ENCODE peak calls at places on chromosomes 12 and 14, in six cellular contexts. One of them, this sample, is unnamed.

GRCh38 chr12:57410534-57410933 is 20.3 kb downstream of the R3HDM2 start:
- DNase-seq in esophagus squamous epithelium: no peak
- DNase-seq in NCI-H226: no peak
- DNase-seq in NCI-H345: no peak
- DNase-seq in GM23338: no peak
- DNase-seq in H54: no peak
- DNase-seq in this sample: peak

GRCh38 chr12:102903318-102904007 is 13.6 kb downstream of the PAH start:
- DNase-seq in esophagus squamous epithelium: no peak
- DNase-seq in NCI-H226: no peak
- DNase-seq in NCI-H345: no peak
- DNase-seq in GM23338: no peak
- DNase-seq in H54: no peak
- DNase-seq in this sample: no peak

GRCh38 chr14:56112781-56113180 is 5.4 kb upstream of the PELI2 start:
- DNase-seq in esophagus squamous epithelium: no peak
- DNase-seq in NCI-H226: no peak
- DNase-seq in NCI-H345: no peak
- DNase-seq in GM23338: no peak
- DNase-seq in H54: no peak
- DNase-seq in this sample: no peak

GRCh38 chr12:132354982-132355680 is 25.7 kb upstream of the GALNT9 start:
- DNase-seq in esophagus squamous epithelium: no peak
- DNase-seq in NCI-H226: no peak
- DNase-seq in NCI-H345: no peak
- DNase-seq in GM23338: no peak
- DNase-seq in H54: no peak
- DNase-seq in this sample: no peak

GRCh38 chr14:60506985-60507829 is 1.7 kb upstream of the SIX6 start:
- DNase-seq in esophagus squamous epithelium: no peak
- DNase-seq in NCI-H226: no peak
- DNase-seq in NCI-H345: no peak
- DNase-seq in GM23338: peak
- DNase-seq in H54: no peak
- DNase-seq in this sample: no peak

GRCh38 chr12:39393890-39394289 is 49.0 kb downstream of the KIF21A start:
- DNase-seq in esophagus squamous epithelium: no peak
- DNase-seq in NCI-H226: no peak
- DNase-seq in NCI-H345: no peak
- DNase-seq in GM23338: peak
- DNase-seq in H54: no peak
- DNase-seq in this sample: no peak

GRCh38 chr14:90547968-90548367 is 151.1 kb downstream of the CALM1 start:
- DNase-seq in esophagus squamous epithelium: no peak
- DNase-seq in NCI-H226: no peak
- DNase-seq in NCI-H345: peak
- DNase-seq in GM23338: no peak
- DNase-seq in H54: no peak
- DNase-seq in this sample: no peak

GRCh38 chr12:32437095-32437515 is 37.7 kb downstream of the FGD4 start:
- DNase-seq in esophagus squamous epithelium: no peak
- DNase-seq in NCI-H226: peak
- DNase-seq in NCI-H345: no peak
- DNase-seq in GM23338: no peak
- DNase-seq in H54: peak
- DNase-seq in this sample: peak

GRCh38 chr14:31829256-31829923 is 247.7 kb upstream of the ARHGAP5 start:
- DNase-seq in esophagus squamous epithelium: no peak
- DNase-seq in NCI-H226: peak
- DNase-seq in NCI-H345: no peak
- DNase-seq in GM23338: peak
- DNase-seq in H54: no peak
- DNase-seq in this sample: no peak

GRCh38 chr12:75260316-75260715 is 50.7 kb upstream of the KCNC2 start:
- DNase-seq in esophagus squamous epithelium: no peak
- DNase-seq in NCI-H226: no peak
- DNase-seq in NCI-H345: no peak
- DNase-seq in GM23338: no peak
- DNase-seq in H54: no peak
- DNase-seq in this sample: no peak

GRCh38 chr12:102484017-102484731 is 3.8 kb upstream of the IGF1 start:
- DNase-seq in esophagus squamous epithelium: no peak
- DNase-seq in NCI-H226: peak
- DNase-seq in NCI-H345: peak
- DNase-seq in GM23338: peak
- DNase-seq in H54: peak
- DNase-seq in this sample: no peak

GRCh38 chr14:79986251-79986650 is 225.1 kb downstream of the DIO2 start:
- DNase-seq in esophagus squamous epithelium: no peak
- DNase-seq in NCI-H226: no peak
- DNase-seq in NCI-H345: no peak
- DNase-seq in GM23338: no peak
- DNase-seq in H54: no peak
- DNase-seq in this sample: no peak

GRCh38 chr14:90402009-90402408 is 5.2 kb downstream of the CALM1 start:
- DNase-seq in esophagus squamous epithelium: no peak
- DNase-seq in NCI-H226: no peak
- DNase-seq in NCI-H345: no peak
- DNase-seq in GM23338: no peak
- DNase-seq in H54: no peak
- DNase-seq in this sample: no peak

GRCh38 chr12:29698756-29699155 is 85.0 kb downstream of the TMTC1 start:
- DNase-seq in esophagus squamous epithelium: no peak
- DNase-seq in NCI-H226: no peak
- DNase-seq in NCI-H345: no peak
- DNase-seq in GM23338: peak
- DNase-seq in H54: no peak
- DNase-seq in this sample: no peak